ENCODE peak calls at places on chromosomes 6 and 20, in five cellular contexts. N, O, Q, P and X are unnamed samples.
A peak's percentile ranks its signal among the peaks of the same experiment; 100 is the strongest.

GRCh38 chr6:168124921-168125320 is 45.9 kb upstream of the FRMD1 start:
- DNase-seq in Q (no peak), O (no peak), N (no peak), P (no peak), X (no peak)

GRCh38 chr20:17873410-17874270 is 95.0 kb downstream of the SNX5 start:
- DNase-seq in N (no peak), P (no peak), O (peak; percentile 44), Q (no peak), X (no peak)

GRCh38 chr6:168420084-168420483 is 20.9 kb upstream of the SMOC2 start:
- DNase-seq in N (no peak), O (no peak), Q (no peak), P (no peak), X (no peak)

GRCh38 chr6:2799936-2800527 is 34.8 kb downstream of the WRNIP1 start:
- DNase-seq in O (no peak), N (no peak), P (no peak), Q (no peak), X (no peak)

GRCh38 chr6:123064038-123064437 is 68.0 kb downstream of the CLVS2 start:
- DNase-seq in N (no peak), Q (no peak), P (no peak), O (no peak), X (no peak)

GRCh38 chr20:37230200-37230599 is 31.4 kb downstream of the GHRH start:
- DNase-seq in Q (no peak), N (no peak), P (no peak), O (no peak), X (no peak)

GRCh38 chr6:72757048-72757447 is 135.2 kb downstream of the KCNQ5 start:
- DNase-seq in Q (no peak), O (no peak), N (no peak), P (no peak), X (no peak)

GRCh38 chr6:42441661-42442081 is 10.1 kb downstream of the TRERF1 start:
- DNase-seq in Q (no peak), N (no peak), O (no peak), P (no peak), X (no peak)

GRCh38 chr6:131862486-131862885 is 54.7 kb downstream of the ENPP1 start:
- DNase-seq in P (no peak), Q (no peak), O (no peak), N (no peak), X (no peak)

GRCh38 chr6:145749632-145750031 is 14.3 kb upstream of the EPM2A start:
- DNase-seq in Q (no peak), P (no peak), O (no peak), N (no peak), X (no peak)

GRCh38 chr20:63344151-63344470 is 17.0 kb downstream of the CHRNA4 start:
- DNase-seq in O (no peak), Q (no peak), P (no peak), N (no peak), X (no peak)

GRCh38 chr6:155181498-155181897 is 82.3 kb upstream of the CLDN20 start:
- DNase-seq in Q (no peak), N (no peak), P (no peak), O (no peak), X (no peak)

GRCh38 chr20:19317240-19318069 is 105.0 kb downstream of the SLC24A3 start:
- DNase-seq in Q (no peak), O (no peak), N (no peak), P (no peak), X (no peak)

GRCh38 chr6:149934249-149935156 is 7.3 kb upstream of the ULBP2 start:
- DNase-seq in P (no peak), O (peak; percentile 64), Q (peak; percentile 59), N (peak; percentile 64), X (peak; percentile 72)

GRCh38 chr6:6007311-6008113 is 787 bp upstream of the NRN1 start:
- DNase-seq in P (no peak), Q (no peak), O (no peak), N (no peak), X (no peak)

GRCh38 chr6:116461563-116462507 is 660 bp downstream of the CALHM6 start:
- DNase-seq in P (peak; percentile 37), Q (peak; percentile 67), N (peak; percentile 70), O (peak; percentile 59), X (peak; percentile 68)

GRCh38 chr6:121794630-121795029 is 359.2 kb downstream of the GJA1 start:
- DNase-seq in P (no peak), N (no peak), Q (no peak), O (no peak), X (no peak)

GRCh38 chr6:45923831-45924391 is 91.7 kb downstream of the CLIC5 start:
- DNase-seq in O (no peak), P (no peak), Q (peak; percentile 56), N (no peak), X (no peak)

GRCh38 chr6:167113935-167114910 is 8.7 kb upstream of the CCR6 start:
- DNase-seq in O (peak; percentile 93), N (no peak), Q (no peak), P (no peak), X (peak; percentile 87)

GRCh38 chr6:13709698-13710551 is 1.7 kb downstream of the RANBP9 start:
- DNase-seq in N (peak; percentile 38), O (no peak), Q (no peak), P (no peak), X (peak; percentile 29)

GRCh38 chr6:82843291-82843885 is 222.3 kb downstream of the UBE3D start:
- DNase-seq in N (no peak), O (no peak), Q (no peak), P (no peak), X (no peak)

GRCh38 chr6:83908813-83909212 is 49.3 kb downstream of the CYB5R4 start:
- DNase-seq in P (no peak), Q (no peak), N (no peak), O (no peak), X (no peak)

GRCh38 chr20:32281711-32282110 is 4.3 kb downstream of the KIF3B start:
- DNase-seq in P (no peak), N (no peak), O (no peak), Q (no peak), X (no peak)

GRCh38 chr6:105981002-105981887 is 104.9 kb upstream of the PRDM1 start:
- DNase-seq in P (no peak), O (no peak), N (peak; percentile 22), Q (no peak), X (peak; percentile 43)

GRCh38 chr20:35108921-35109320 is 16.3 kb upstream of the TRPC4AP start:
- DNase-seq in P (no peak), O (no peak), Q (no peak), N (no peak), X (no peak)

GRCh38 chr20:34066476-34067090 is 45.5 kb downstream of the EIF2S2 start:
- DNase-seq in P (no peak), Q (no peak), O (no peak), N (no peak), X (no peak)

GRCh38 chr6:148379481-148379880 is 36.8 kb downstream of the SASH1 start:
- DNase-seq in Q (no peak), P (no peak), O (no peak), N (no peak), X (no peak)
- H3K27ac ChIP-seq in Q (no peak overlapping the region), P (no peak overlapping the region), O (no peak overlapping the region), N (no peak overlapping the region), X (no peak overlapping the region)

GRCh38 chr20:41245086-41245707 is 72.3 kb downstream of the ZHX3 start:
- DNase-seq in P (peak; percentile 7), O (no peak), N (no peak), Q (no peak), X (no peak)

GRCh38 chr20:41247523-41248370 is 69.8 kb downstream of the ZHX3 start:
- DNase-seq in N (no peak), Q (no peak), P (no peak), O (no peak), X (no peak)

GRCh38 chr20:41249371-41249770 is 68.2 kb downstream of the ZHX3 start:
- DNase-seq in Q (no peak), N (no peak), O (peak; percentile 20), P (no peak), X (no peak)

GRCh38 chr20:41248371-41249024 is 69.0 kb downstream of the ZHX3 start:
- DNase-seq in Q (no peak), O (no peak), N (no peak), P (no peak), X (no peak)

DNA sequence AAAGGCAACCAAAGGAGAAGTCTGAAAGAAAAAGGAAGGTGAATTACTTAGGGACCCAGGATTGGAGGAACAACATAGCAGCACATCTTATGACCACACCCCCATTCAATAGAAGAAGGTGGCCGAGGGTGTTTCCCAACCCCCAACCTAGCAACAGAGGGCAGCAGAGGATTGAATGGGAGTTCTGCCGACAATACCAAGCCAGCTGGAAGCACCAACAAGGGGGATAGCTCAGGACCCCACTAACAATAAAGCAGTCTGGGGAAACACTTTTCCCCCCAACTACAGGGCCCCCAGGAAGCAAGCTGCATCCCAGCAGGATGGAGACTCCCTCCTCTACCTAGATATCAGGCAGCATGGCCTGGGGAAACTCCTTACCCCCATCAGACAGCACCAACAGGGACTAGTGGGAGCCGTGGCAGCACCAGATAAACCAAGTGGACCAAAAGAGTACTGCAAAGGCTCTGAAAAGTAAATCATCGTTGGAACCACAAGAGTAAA is 67.7 kb downstream of the ZHX3 start:
- DNase-seq in O (no peak), P (peak; percentile 39), N (no peak), Q (no peak), X (no peak)
- H3K4me3 ChIP-seq in O (no peak overlapping the region), P (no peak overlapping the region), N (no peak overlapping the region), Q (no peak overlapping the region), X (no peak overlapping the region)

GRCh38 chr20:48758206-48758820 is 69.5 kb downstream of the PREX1 start:
- DNase-seq in O (peak; percentile 78), P (no peak), Q (no peak), N (peak; percentile 36), X (peak; percentile 71)
- H3K27ac ChIP-seq in O (peak overlapping the region; percentile 83), P (no peak overlapping the region), Q (no peak overlapping the region), N (peak overlapping the region; percentile 27), X (peak overlapping the region; percentile 86)

DNA sequence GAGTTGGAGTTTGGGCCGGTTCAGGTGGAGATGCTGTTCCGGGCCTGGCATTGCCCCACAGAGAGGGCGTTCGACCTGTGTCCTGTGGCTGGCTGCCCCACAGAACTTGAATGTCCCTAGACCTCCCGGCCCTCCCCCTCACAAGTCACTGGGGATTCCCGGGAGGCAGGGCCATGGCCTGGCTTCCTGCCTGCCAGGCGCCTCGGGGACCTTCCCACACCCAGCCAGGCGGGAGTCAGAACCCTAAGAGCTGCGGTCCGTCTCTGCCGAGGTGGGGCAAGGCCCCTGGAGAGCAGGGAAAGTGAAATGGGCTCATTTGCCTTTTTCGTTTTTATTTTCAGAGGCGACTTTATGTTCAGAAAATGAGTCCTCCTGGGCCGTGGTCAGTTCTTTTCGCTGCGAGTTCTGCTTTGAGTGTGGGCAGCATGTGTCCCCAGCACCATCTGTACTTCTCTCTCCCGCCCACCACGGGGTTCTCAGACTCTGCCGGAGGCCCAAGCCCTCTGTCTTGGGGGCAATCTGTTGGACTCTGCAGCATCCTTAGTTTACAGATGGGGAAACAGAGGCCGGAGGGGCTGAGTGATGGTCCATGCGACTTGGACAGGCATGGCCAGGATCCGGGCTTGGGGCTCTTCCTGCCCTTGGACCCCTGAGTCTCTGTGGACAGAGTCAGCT is 8.5 kb downstream of the RBM38 start:
- DNase-seq in O (peak; percentile 48), Q (peak; percentile 70), N (peak; percentile 41), P (no peak), X (no peak)
- H3K4me3 ChIP-seq in O (no peak overlapping the region), Q (peak overlapping the region; percentile 68), N (peak overlapping the region; percentile 50), P (no peak overlapping the region), X (peak overlapping the region; percentile 20)